ENCODE peak calls at places on chromosomes 1 and 21, in four cellular contexts. I is psoas muscle, U is PC-9, P is uterus. K is an unnamed sample. For H3K4me1, the result is how much of the 10 kb centered on the place peaks cover.

GRCh38 chr1:48329489-48329888 is 107.0 kb downstream of the SLC5A9 start:
- DNase-seq in I (no peak), U (no peak), P (no peak), K (no peak)

GRCh38 chr1:104592926-104593325 is 843.2 kb downstream of the AMY1C start:
- DNase-seq in I (no peak), U (no peak), P (no peak), K (no peak)

GRCh38 chr1:235642943-235643371 is 6.6 kb downstream of the GNG4 start:
- DNase-seq in I (no peak), U (peak), P (no peak), K (no peak)

GRCh38 chr1:176878750-176879536 is 285.6 kb downstream of the ASTN1 start:
- DNase-seq in I (no peak), U (no peak), P (no peak), K (no peak)

GRCh38 chr1:174206148-174206826 is 47.0 kb downstream of the RABGAP1L start:
- DNase-seq in I (no peak), U (no peak), P (no peak), K (peak)

GRCh38 chr1:200890818-200891773 is 3.6 kb upstream of the INAVA start:
- DNase-seq in I (no peak), U (peak), P (no peak), K (peak)

GRCh38 chr1:52281518-52281917 is 84.5 kb downstream of the CC2D1B start:
- DNase-seq in I (no peak), U (peak), P (no peak), K (peak)

GRCh38 chr1:241640867-241641542 is 836 bp upstream of the CHML start:
- DNase-seq in I (no peak), U (peak), P (no peak), K (no peak)

GRCh38 chr1:169309178-169310166 is 58.1 kb downstream of the NME7 start:
- DNase-seq in I (no peak), U (no peak), P (no peak), K (no peak)

GRCh38 chr21:41779659-41780058 is 12.8 kb upstream of the RIPK4 start:
- DNase-seq in I (no peak), U (no peak), P (no peak), K (no peak)

GRCh38 chr1:42334240-42335049 is 590 bp downstream of the FOXJ3 start:
- DNase-seq in I (peak), U (peak), P (no peak), K (peak)

GRCh38 chr1:189275786-189276185 is 1201.9 kb downstream of the BRINP3 start:
- DNase-seq in I (no peak), U (no peak), P (no peak), K (no peak)

GRCh38 chr1:6424619-6425593 is at the start of gene ESPN:
- DNase-seq in I (no peak), U (no peak), P (no peak), K (no peak)

GRCh38 chr1:28028873-28029654 is 59.3 kb downstream of the EYA3 start:
- DNase-seq in I (no peak), U (no peak), P (no peak), K (peak)

GRCh38 chr1:20142001-20142710 is 3.0 kb downstream of the PLA2G2F start:
- DNase-seq in I (no peak), U (no peak), P (no peak), K (no peak)

GRCh38 chr1:106325600-106325999 is 730.9 kb upstream of the PRMT6 start:
- DNase-seq in I (no peak), U (no peak), P (no peak), K (no peak)

GRCh38 chr1:202010042-202011015 is at the start of gene ELF3:
- DNase-seq in I (no peak), U (peak), P (no peak), K (peak)

GRCh38 chr1:227416156-227416865 is 98.0 kb upstream of the CDC42BPA start:
- DNase-seq in I (no peak), U (no peak), P (no peak), K (no peak)

GRCh38 chr1:220879509-220880366 is 495 bp downstream of the HLX start:
- DNase-seq in I (peak), U (no peak), P (peak), K (peak)

GRCh38 chr1:225449261-225449660 is 21.4 kb upstream of the LBR start:
- DNase-seq in I (no peak), U (peak), P (no peak), K (no peak)

GRCh38 chr1:161824618-161825017 is 58.5 kb downstream of the ATF6 start:
- DNase-seq in I (no peak), U (no peak), P (no peak), K (no peak)

GRCh38 chr1:10045480-10046355 is 13.0 kb downstream of the UBE4B start:
- DNase-seq in I (no peak), U (no peak), P (no peak), K (no peak)

GRCh38 chr1:21681426-21681825 is 12.3 kb upstream of the RAP1GAP start:
- DNase-seq in I (no peak), U (no peak), P (no peak), K (no peak)

GRCh38 chr1:207020016-207020708 is 12.4 kb downstream of the C1orf116 start:
- DNase-seq in I (no peak), U (peak), P (no peak), K (no peak)

GRCh38 chr1:67372136-67372535 is 58.1 kb downstream of the SERBP1 start:
- DNase-seq in I (no peak), U (no peak), P (no peak), K (peak)

GRCh38 chr1:187096689-187097088 is 267.9 kb downstream of the PLA2G4A start:
- DNase-seq in I (no peak), U (no peak), P (no peak), K (no peak)

GRCh38 chr1:99680258-99680657 is 34.3 kb downstream of the PALMD start:
- DNase-seq in I (no peak), U (no peak), P (no peak), K (no peak)

GRCh38 chr1:234928642-234929041 is 200.0 kb downstream of the TOMM20 start:
- DNase-seq in I (no peak), U (no peak), P (no peak), K (no peak)

GRCh38 chr1:180623579-180624347 is 8.1 kb upstream of the XPR1 start:
- DNase-seq in I (no peak), U (no peak), P (no peak), K (peak)

GRCh38 chr1:11991969-11992676 is 11.9 kb downstream of the MFN2 start:
- DNase-seq in I (no peak), U (no peak), P (no peak), K (no peak)

GRCh38 chr1:236850077-236850476 is 55.0 kb downstream of the MTR start:
- DNase-seq in I (no peak), U (no peak), P (no peak), K (no peak)

GRCh38 chr1:8661185-8662110 is 156.0 kb downstream of the RERE start:
- DNase-seq in I (no peak), U (peak), P (peak), K (no peak)

GRCh38 chr1:200530551-200531261 is 89.8 kb downstream of the KIF14 start:
- DNase-seq in I (no peak), U (no peak), P (no peak), K (no peak)

GRCh38 chr1:119387858-119388257 is 19.3 kb downstream of the HAO2 start:
- DNase-seq in I (no peak), U (no peak), P (no peak), K (peak)

GRCh38 chr1:201222125-201222524 is 31.5 kb downstream of the IGFN1 start:
- DNase-seq in I (no peak), U (no peak), P (no peak), K (no peak)

GRCh38 chr1:228830185-228830953 is 95.1 kb downstream of the RHOU start:
- DNase-seq in I (no peak), U (no peak), P (no peak), K (no peak)

GRCh38 chr1:209302777-209303642 is 280.5 kb upstream of the CAMK1G start:
- DNase-seq in I (no peak), U (no peak), P (no peak), K (no peak)

GRCh38 chr1:178055779-178056471 is 38.0 kb upstream of the RASAL2 start:
- DNase-seq in I (no peak), U (no peak), P (no peak), K (no peak)
- TF ChIP-seq CTCF in I (peak), U (no peak), P (no peak), K (no peak)

GRCh38 chr1:73673980-73674379 is 524.0 kb downstream of the LRRIQ3 start:
- DNase-seq in I (no peak), U (no peak), P (no peak), K (peak)
- H3K27ac ChIP-seq in I (no peak), U (no peak), P (no peak), K (peak)

DNA sequence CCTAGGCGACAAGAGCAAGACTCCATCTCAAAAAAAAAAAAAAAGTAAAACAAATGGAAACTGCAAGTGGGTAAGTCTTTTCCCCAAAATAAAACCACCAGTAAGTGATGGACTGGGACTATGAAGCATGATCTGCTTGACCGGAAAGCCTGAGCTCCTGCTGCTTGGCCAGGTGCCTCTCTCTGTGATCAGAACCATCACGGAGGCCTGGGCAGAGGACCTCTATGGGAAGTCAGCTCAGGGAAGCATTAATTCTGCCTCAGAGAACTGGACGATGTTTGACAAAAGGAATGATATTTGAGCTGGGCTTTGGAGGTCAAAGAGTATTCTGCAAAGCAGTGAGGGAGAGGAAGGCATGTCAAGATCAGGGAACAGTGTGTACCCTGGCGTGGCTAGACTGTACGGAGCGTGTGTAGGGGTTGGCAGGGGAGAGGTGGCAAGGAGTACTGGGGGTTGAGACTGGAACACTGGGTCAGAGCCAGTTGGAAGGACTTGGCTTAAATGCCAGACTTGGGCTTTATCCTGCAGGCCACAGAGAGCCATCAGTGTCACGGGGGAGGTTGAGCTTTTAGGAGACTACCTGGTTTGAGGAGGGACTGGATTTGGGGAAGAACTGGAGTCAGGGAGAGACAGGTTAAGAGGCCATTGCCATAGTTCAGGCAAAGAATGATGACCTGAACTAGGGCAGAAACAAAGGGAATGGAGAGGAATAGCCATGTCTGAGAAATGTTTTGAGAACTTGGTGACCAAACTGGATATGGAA is 16.4 kb downstream of the ATP1A2 start:
- DNase-seq in I (peak), U (no peak), P (no peak), K (no peak)
- H3K4me1 ChIP-seq in I (half or more), U (under half), P (under half), K (under half)

DNA sequence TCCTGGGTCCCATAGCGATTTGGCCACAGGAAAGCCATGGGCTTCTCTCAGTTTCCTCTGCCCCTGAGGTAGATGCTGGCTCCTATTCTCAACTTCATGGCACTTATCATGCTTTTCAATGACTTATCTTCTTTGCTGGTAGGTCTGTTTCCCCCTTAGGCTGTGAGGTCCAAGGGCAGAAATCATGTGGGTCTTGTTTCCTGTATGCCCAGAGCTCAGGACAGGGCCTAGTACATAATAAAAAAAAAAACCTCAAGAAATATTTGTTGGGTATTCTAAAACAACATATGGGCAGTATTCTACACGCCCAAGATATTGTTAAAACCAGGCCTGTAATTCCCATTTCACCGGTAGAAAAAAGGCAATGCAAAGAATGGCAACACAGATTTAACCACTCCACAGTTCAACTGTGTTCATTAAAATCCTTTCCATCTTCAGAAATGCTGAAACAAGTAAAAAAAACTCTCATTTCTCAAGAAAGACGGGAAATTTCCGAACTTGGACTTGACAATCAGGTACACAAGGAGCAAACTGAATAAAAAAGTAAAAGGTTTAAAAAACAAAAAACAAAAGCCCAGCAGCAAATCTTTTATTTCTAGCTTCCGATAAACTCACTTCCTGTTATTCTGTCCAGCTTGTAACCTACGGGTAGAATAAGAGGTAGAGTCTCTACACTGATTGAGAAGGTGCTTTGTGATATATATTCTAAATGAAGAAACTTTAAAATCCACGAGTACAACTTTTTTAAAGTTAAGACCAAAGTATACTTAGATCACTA is 6.3 kb upstream of the TDRD10 start:
- DNase-seq in I (no peak), U (no peak), P (no peak), K (no peak)
- TF ChIP-seq CTCF in I (no peak), U (no peak), P (no peak), K (no peak)

GRCh38 chr1:121587230-121587569 is 402.4 kb downstream of the SRGAP2C start:
- DNase-seq in I (no peak), U (no peak), P (no peak), K (no peak)
- H3K27ac ChIP-seq in I (no peak), U (peak), P (no peak), K (no peak)

DNA sequence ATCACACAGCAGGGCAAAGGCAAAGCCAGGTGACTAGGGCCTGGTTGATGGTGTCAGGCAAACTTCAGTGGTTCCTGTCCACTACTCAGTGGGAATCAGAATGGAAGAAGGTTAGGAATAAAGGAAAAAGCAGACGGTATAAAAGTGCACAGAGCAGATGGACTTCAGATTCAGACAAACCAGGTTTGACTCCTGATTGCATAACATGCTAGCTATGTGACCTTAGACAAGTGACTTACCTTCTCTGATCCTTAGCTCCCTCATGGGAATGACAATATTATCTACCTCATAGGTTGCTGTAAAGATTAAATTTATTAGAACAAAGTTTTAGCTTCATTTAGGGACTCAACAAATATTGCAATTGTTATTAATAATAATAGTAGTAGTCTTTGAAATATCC is 4.9 kb downstream of the PAQR7 start:
- DNase-seq in I (no peak), U (no peak), P (no peak), K (no peak)
- H3K4me1 ChIP-seq in I (under half), U (under half), P (under half), K (under half)